ENCODE peak calls at places on chromosomes 6 and 20, in seven cellular contexts. C is left ventricle myocardium inferior, D is esophagus squamous epithelium, M is mammary epithelial cell, B is fibroblast of lung, F is psoas muscle, L is heart left ventricle. N is an unnamed sample.

GRCh38 chr20:58705525-58705924 is 12.9 kb downstream of the NPEPL1 start:
- DNase-seq in C (peak; percentile 12), D (no peak), M (no peak), B (no peak), F (peak; percentile 23), L (no peak), N (no peak)

GRCh38 chr6:18235524-18235923 is 28.8 kb downstream of the DEK start:
- DNase-seq in C (no peak), D (no peak), M (no peak), B (no peak), F (no peak), L (no peak), N (no peak)

GRCh38 chr6:33018904-33019303 is 9.5 kb upstream of the HLA-DOA start:
- DNase-seq in C (peak; percentile 49), D (peak; percentile 63), M (no peak), B (no peak), F (peak; percentile 65), L (peak; percentile 77), N (no peak)

GRCh38 chr6:85672050-85672449 is 29.4 kb upstream of the SYNCRIP start:
- DNase-seq in C (no peak), D (no peak), M (no peak), B (no peak), F (no peak), L (no peak), N (peak; percentile 21)

GRCh38 chr6:28782113-28782673 is 141.6 kb downstream of the TRIM27 start:
- DNase-seq in C (no peak), D (no peak), M (no peak), B (no peak), F (no peak), L (no peak), N (no peak)

GRCh38 chr6:12182676-12183075 is 107.5 kb upstream of the EDN1 start:
- DNase-seq in C (no peak), D (no peak), M (peak; percentile 6), B (peak; percentile 63), F (no peak), L (no peak), N (peak; percentile 15)

GRCh38 chr6:14131579-14131978 is 14.0 kb downstream of the CD83 start:
- DNase-seq in C (no peak), D (no peak), M (no peak), B (no peak), F (no peak), L (no peak), N (no peak)

GRCh38 chr20:19588731-19589130 is 169.3 kb upstream of the RIN2 start:
- DNase-seq in C (no peak), D (no peak), M (no peak), B (no peak), F (no peak), L (no peak), N (peak; percentile 4)

GRCh38 chr6:153275997-153276396 is 144.9 kb upstream of the RGS17 start:
- DNase-seq in C (no peak), D (no peak), M (no peak), B (no peak), F (no peak), L (no peak), N (no peak)

GRCh38 chr20:20364016-20364746 is 3.7 kb upstream of the INSM1 start:
- DNase-seq in C (no peak), D (no peak), M (no peak), B (no peak), F (no peak), L (no peak), N (no peak)

GRCh38 chr6:95280690-95281273 is 296.6 kb upstream of the MANEA start:
- DNase-seq in C (no peak), D (no peak), M (no peak), B (peak; percentile 1), F (no peak), L (no peak), N (peak; percentile 26)
- TF ChIP-seq CTCF in C (peak; percentile 51), D (no peak), M (peak; percentile 73), B (peak; percentile 35), F (peak; percentile 19), L (no peak), N (no peak)

DNA sequence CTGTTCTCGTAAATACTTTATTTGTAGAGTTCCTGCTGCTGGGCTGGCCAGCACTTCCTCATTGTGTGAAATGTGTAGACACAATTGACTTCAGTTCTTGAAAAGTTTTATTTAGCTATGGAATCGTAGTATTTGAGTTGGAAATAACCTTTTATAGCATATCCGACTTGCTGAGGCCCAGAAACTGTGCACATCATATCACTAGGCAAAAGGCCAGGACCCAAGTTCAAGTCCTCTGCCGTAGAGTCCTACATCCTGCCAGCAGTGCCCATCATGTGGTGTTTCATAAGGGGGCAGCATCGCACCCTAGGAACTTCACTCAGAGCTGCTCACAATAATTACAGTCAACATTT is 207.7 kb upstream of the SNX9 start:
- DNase-seq in C (no peak), D (no peak), M (no peak), B (no peak), F (no peak), L (no peak), N (no peak)
- TF ChIP-seq CTCF in C (peak; percentile 22), D (no peak), M (no peak), B (peak; percentile 33), F (no peak), L (no peak), N (no peak)

GRCh38 chr20:36050436-36051317 is 82.3 kb downstream of the CNBD2 start:
- DNase-seq in C (peak; percentile 91), D (peak; percentile 45), M (peak; percentile 76), B (peak; percentile 85), F (peak; percentile 95), L (peak; percentile 91), N (peak; percentile 82)
- TF ChIP-seq CTCF in C (no peak), D (no peak), M (no peak), B (no peak), F (no peak), L (no peak), N (no peak)

DNA sequence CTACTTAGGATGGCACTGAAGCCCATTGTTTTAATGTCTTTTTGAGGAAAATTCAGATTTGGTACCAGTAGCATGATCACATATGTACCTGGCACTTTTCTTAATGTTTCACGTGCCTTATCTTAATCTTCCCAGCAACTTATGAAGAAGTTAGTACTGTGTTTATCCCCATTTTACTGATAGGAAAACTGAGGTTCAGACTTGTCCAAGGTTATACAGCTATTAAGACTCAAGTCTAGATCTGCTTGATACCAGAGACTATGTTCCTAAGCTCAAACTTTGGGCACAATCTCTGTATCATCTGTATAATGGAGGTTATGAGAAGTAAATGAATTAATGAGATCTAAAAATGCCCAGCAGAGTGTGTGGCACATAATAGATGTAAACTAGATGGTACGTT is 179.7 kb upstream of the SUPT3H start:
- DNase-seq in C (no peak), D (no peak), M (no peak), B (no peak), F (no peak), L (no peak), N (no peak)
- TF ChIP-seq CTCF in C (no peak), D (no peak), M (no peak), B (no peak), F (no peak), L (no peak), N (no peak)

DNA sequence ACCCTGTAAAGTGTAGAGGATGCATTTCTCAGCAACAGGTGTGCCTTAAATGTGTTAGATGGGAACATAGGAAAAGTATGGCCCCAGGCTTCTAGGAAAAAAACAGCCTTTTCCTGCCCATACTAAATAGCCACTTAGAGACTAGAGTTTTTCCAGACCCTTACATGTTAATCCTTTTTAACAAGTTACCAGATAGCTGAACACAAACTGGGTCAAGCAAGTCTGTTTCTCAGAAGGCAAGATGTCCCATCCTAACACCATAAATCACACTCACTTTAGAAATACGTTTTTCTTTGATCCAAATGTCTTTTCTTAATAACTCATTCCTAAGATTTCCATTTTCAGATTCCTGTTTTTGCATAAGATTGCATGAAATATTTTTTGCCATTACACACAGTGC is 241.2 kb downstream of the KCNQ5 start:
- DNase-seq in C (no peak), D (no peak), M (no peak), B (no peak), F (no peak), L (no peak), N (no peak)
- TF ChIP-seq CTCF in C (no peak), D (no peak), M (no peak), B (no peak), F (no peak), L (no peak), N (no peak)

DNA sequence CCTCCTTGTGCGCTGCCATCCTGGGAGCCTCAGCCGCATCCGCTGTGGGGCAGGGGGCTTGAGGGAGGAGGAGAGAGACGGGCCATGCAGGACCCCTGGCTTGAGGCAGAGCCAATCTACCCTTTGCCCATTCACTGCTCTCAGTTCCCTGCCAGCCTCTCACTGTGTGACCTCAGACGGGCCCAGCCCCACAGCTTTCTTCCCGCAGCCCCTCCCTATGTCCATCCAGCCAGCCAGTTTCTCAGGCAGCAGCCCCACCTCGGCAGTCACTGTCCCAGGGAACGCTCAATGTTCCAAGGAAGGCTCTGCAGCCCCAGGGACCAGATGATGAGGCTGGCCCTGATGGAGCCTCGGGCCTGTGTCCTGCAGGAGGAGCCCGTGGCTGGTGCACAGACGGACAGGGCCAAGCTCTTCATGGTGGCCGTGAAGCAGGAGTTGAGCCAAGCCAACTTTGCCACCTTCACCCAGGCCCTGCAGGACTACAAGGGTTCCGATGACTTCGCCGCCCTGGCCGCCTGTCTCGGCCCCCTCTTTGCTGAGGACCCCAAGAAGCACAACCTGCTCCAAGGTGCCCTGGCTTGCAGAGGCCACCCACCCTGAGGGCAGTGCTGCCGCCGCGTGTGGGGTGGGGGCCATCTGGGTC is 3.9 kb upstream of the TNFRSF6B start:
- DNase-seq in C (no peak), D (no peak), M (no peak), B (no peak), F (peak; percentile 60), L (no peak), N (no peak)
- TF ChIP-seq CTCF in C (no peak), D (no peak), M (no peak), B (peak; percentile 13), F (no peak), L (no peak), N (no peak)

GRCh38 chr6:31663961-31664789 is 622 bp downstream of the GPANK1 start:
- DNase-seq in C (no peak), D (no peak), M (peak; percentile 76), B (peak; percentile 83), F (peak; percentile 72), L (peak; percentile 62), N (peak; percentile 84)
- TF ChIP-seq CTCF in C (no peak), D (no peak), M (no peak), B (no peak), F (no peak), L (no peak), N (no peak)

GRCh38 chr20:52105573-52106422 is 85.8 kb downstream of the ZFP64 start:
- DNase-seq in C (no peak), D (no peak), M (peak; percentile 57), B (peak; percentile 57), F (no peak), L (no peak), N (peak; percentile 51)
- TF ChIP-seq CTCF in C (no peak), D (no peak), M (peak; percentile 50), B (peak; percentile 39), F (no peak), L (no peak), N (peak; percentile 20)

DNA sequence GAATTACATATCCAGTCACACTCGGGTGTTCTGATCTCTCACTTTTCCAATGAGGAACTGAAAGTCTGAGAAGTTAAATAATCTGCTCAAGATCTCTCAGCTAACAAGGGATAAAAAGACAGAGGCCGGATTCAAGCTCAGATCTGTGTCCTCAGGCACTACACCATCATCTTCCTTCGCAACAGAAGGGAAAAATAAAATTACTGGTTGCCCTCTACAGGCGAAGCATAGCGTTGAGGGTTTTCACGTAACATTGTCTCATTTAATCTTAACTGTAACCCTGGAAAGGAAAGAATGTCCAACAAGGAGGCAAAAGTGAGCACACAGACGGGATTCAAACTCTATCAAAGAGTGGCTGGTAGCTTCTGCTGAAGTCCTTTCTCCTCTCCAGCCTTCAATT is 67.8 kb upstream of the ANKEF1 start:
- DNase-seq in C (no peak), D (no peak), M (peak; percentile 12), B (no peak), F (no peak), L (no peak), N (peak; percentile 37)
- TF ChIP-seq CTCF in C (no peak), D (peak; percentile 12), M (peak; percentile 53), B (peak; percentile 50), F (no peak), L (no peak), N (peak; percentile 41)

N was measured in MCF 10A.